ENCODE peak calls at places on chromosomes 11 and 22, in six cellular contexts. One of them, this sample, is unnamed.

GRCh38 chr22:29756341-29756740 is 10.5 kb downstream of the ZMAT5 start:
- DNase-seq in heart right ventricle: no peak
- DNase-seq in MM.1S: no peak
- DNase-seq in choroid plexus epithelial cell: no peak
- DNase-seq in HFF-Myc: no peak
- DNase-seq in AG04450: no peak
- DNase-seq in this sample: no peak

GRCh38 chr22:38114484-38115398 is 4.3 kb upstream of the BAIAP2L2 start:
- DNase-seq in heart right ventricle: peak; percentile 83
- DNase-seq in MM.1S: peak; percentile 75
- DNase-seq in choroid plexus epithelial cell: peak; percentile 95
- DNase-seq in HFF-Myc: no peak
- DNase-seq in AG04450: peak; percentile 66
- DNase-seq in this sample: no peak

GRCh38 chr11:12083380-12083779 is 27.0 kb upstream of the MICAL2 start:
- DNase-seq in heart right ventricle: no peak
- DNase-seq in MM.1S: no peak
- DNase-seq in choroid plexus epithelial cell: no peak
- DNase-seq in HFF-Myc: no peak
- DNase-seq in AG04450: no peak
- DNase-seq in this sample: no peak

GRCh38 chr11:79423736-79424135 is 17.1 kb downstream of the TENM4 start:
- DNase-seq in heart right ventricle: no peak
- DNase-seq in MM.1S: no peak
- DNase-seq in choroid plexus epithelial cell: no peak
- DNase-seq in HFF-Myc: no peak
- DNase-seq in AG04450: no peak
- DNase-seq in this sample: peak; percentile 28

GRCh38 chr11:64960719-64961118 is 11.2 kb downstream of the MAJIN start:
- DNase-seq in heart right ventricle: no peak
- DNase-seq in MM.1S: no peak
- DNase-seq in choroid plexus epithelial cell: no peak
- DNase-seq in HFF-Myc: no peak
- DNase-seq in AG04450: no peak
- DNase-seq in this sample: no peak

GRCh38 chr11:130213143-130213978 is 53.8 kb downstream of the ST14 start:
- DNase-seq in heart right ventricle: peak; percentile 41
- DNase-seq in MM.1S: peak; percentile 47
- DNase-seq in choroid plexus epithelial cell: peak; percentile 32
- DNase-seq in HFF-Myc: no peak
- DNase-seq in AG04450: no peak
- DNase-seq in this sample: peak; percentile 77

GRCh38 chr22:19663286-19663815 is 51.0 kb upstream of the SEPTIN5 start:
- DNase-seq in heart right ventricle: peak; percentile 69
- DNase-seq in MM.1S: peak; percentile 28
- DNase-seq in choroid plexus epithelial cell: peak; percentile 90
- DNase-seq in HFF-Myc: peak; percentile 22
- DNase-seq in AG04450: peak; percentile 36
- DNase-seq in this sample: no peak

GRCh38 chr11:100727410-100727809 is 40.3 kb downstream of the ARHGAP42 start:
- DNase-seq in heart right ventricle: peak; percentile 71
- DNase-seq in MM.1S: no peak
- DNase-seq in choroid plexus epithelial cell: no peak
- DNase-seq in HFF-Myc: no peak
- DNase-seq in AG04450: no peak
- DNase-seq in this sample: no peak

GRCh38 chr22:22099194-22099486 is 116.6 kb upstream of the TOP3B start:
- DNase-seq in heart right ventricle: no peak
- DNase-seq in MM.1S: peak; percentile 49
- DNase-seq in choroid plexus epithelial cell: no peak
- DNase-seq in HFF-Myc: no peak
- DNase-seq in AG04450: no peak
- DNase-seq in this sample: no peak

GRCh38 chr11:123187670-123188507 is 7.2 kb downstream of the CLMP start:
- DNase-seq in heart right ventricle: no peak
- DNase-seq in MM.1S: no peak
- DNase-seq in choroid plexus epithelial cell: peak; percentile 60
- DNase-seq in HFF-Myc: no peak
- DNase-seq in AG04450: no peak
- DNase-seq in this sample: no peak

GRCh38 chr11:75603791-75604736 is 42.0 kb downstream of the SERPINH1 start:
- DNase-seq in heart right ventricle: no peak
- DNase-seq in MM.1S: no peak
- DNase-seq in choroid plexus epithelial cell: peak; percentile 74
- DNase-seq in HFF-Myc: peak; percentile 61
- DNase-seq in AG04450: peak; percentile 74
- DNase-seq in this sample: no peak

GRCh38 chr11:848988-849824 is 6.6 kb downstream of the TSPAN4 start:
- DNase-seq in heart right ventricle: no peak
- DNase-seq in MM.1S: peak; percentile 28
- DNase-seq in choroid plexus epithelial cell: no peak
- DNase-seq in HFF-Myc: no peak
- DNase-seq in AG04450: no peak
- DNase-seq in this sample: no peak

GRCh38 chr11:96316869-96317268 is 26.1 kb downstream of the MAML2 start:
- DNase-seq in heart right ventricle: no peak
- DNase-seq in MM.1S: no peak
- DNase-seq in choroid plexus epithelial cell: no peak
- DNase-seq in HFF-Myc: no peak
- DNase-seq in AG04450: no peak
- DNase-seq in this sample: no peak

GRCh38 chr11:109034341-109034696 is 369.4 kb downstream of the DDX10 start:
- DNase-seq in heart right ventricle: no peak
- DNase-seq in MM.1S: no peak
- DNase-seq in choroid plexus epithelial cell: peak; percentile 54
- DNase-seq in HFF-Myc: no peak
- DNase-seq in AG04450: no peak
- DNase-seq in this sample: no peak

GRCh38 chr11:75032550-75032935 is 43.8 kb downstream of the NEU3 start:
- DNase-seq in heart right ventricle: no peak
- DNase-seq in MM.1S: no peak
- DNase-seq in choroid plexus epithelial cell: no peak
- DNase-seq in HFF-Myc: no peak
- DNase-seq in AG04450: no peak
- DNase-seq in this sample: peak; percentile 82

GRCh38 chr11:6269994-6270393 is 10.4 kb downstream of the CCKBR start:
- DNase-seq in heart right ventricle: no peak
- DNase-seq in MM.1S: no peak
- DNase-seq in choroid plexus epithelial cell: no peak
- DNase-seq in HFF-Myc: no peak
- DNase-seq in AG04450: no peak
- DNase-seq in this sample: no peak

GRCh38 chr11:65854871-65855837 is 2.8 kb downstream of the CFL1 start:
- DNase-seq in heart right ventricle: no peak
- DNase-seq in MM.1S: no peak
- DNase-seq in choroid plexus epithelial cell: no peak
- DNase-seq in HFF-Myc: no peak
- DNase-seq in AG04450: no peak
- DNase-seq in this sample: no peak

GRCh38 chr11:31236052-31236652 is 133.4 kb downstream of the DCDC1 start:
- DNase-seq in heart right ventricle: no peak
- DNase-seq in MM.1S: peak; percentile 40
- DNase-seq in choroid plexus epithelial cell: peak; percentile 39
- DNase-seq in HFF-Myc: no peak
- DNase-seq in AG04450: no peak
- DNase-seq in this sample: no peak

GRCh38 chr11:128482512-128483191 is 104.7 kb downstream of the ETS1 start:
- DNase-seq in heart right ventricle: no peak
- DNase-seq in MM.1S: no peak
- DNase-seq in choroid plexus epithelial cell: peak; percentile 78
- DNase-seq in HFF-Myc: no peak
- DNase-seq in AG04450: no peak
- DNase-seq in this sample: no peak

GRCh38 chr11:112977620-112978212 is 16.5 kb downstream of the NCAM1 start:
- DNase-seq in heart right ventricle: no peak
- DNase-seq in MM.1S: no peak
- DNase-seq in choroid plexus epithelial cell: peak; percentile 87
- DNase-seq in HFF-Myc: no peak
- DNase-seq in AG04450: no peak
- DNase-seq in this sample: no peak

GRCh38 chr11:86230196-86230813 is 14.2 kb upstream of the EED start:
- DNase-seq in heart right ventricle: no peak
- DNase-seq in MM.1S: no peak
- DNase-seq in choroid plexus epithelial cell: no peak
- DNase-seq in HFF-Myc: no peak
- DNase-seq in AG04450: no peak
- DNase-seq in this sample: no peak

GRCh38 chr11:132106336-132106982 is 736.0 kb downstream of the NTM start:
- DNase-seq in heart right ventricle: no peak
- DNase-seq in MM.1S: no peak
- DNase-seq in choroid plexus epithelial cell: peak; percentile 45
- DNase-seq in HFF-Myc: no peak
- DNase-seq in AG04450: no peak
- DNase-seq in this sample: no peak

GRCh38 chr11:128670631-128671030 is 23.2 kb upstream of the FLI1 start:
- DNase-seq in heart right ventricle: no peak
- DNase-seq in MM.1S: no peak
- DNase-seq in choroid plexus epithelial cell: no peak
- DNase-seq in HFF-Myc: no peak
- DNase-seq in AG04450: no peak
- DNase-seq in this sample: no peak

GRCh38 chr11:2308713-2309112 is 6.9 kb downstream of the TSPAN32 start:
- DNase-seq in heart right ventricle: no peak
- DNase-seq in MM.1S: no peak
- DNase-seq in choroid plexus epithelial cell: no peak
- DNase-seq in HFF-Myc: no peak
- DNase-seq in AG04450: no peak
- DNase-seq in this sample: no peak

GRCh38 chr22:37905534-37906363 is at the start of gene MICALL1:
- DNase-seq in heart right ventricle: peak; percentile 67
- DNase-seq in MM.1S: peak; percentile 80
- DNase-seq in choroid plexus epithelial cell: peak; percentile 73
- DNase-seq in HFF-Myc: no peak
- DNase-seq in AG04450: no peak
- DNase-seq in this sample: no peak

DNA sequence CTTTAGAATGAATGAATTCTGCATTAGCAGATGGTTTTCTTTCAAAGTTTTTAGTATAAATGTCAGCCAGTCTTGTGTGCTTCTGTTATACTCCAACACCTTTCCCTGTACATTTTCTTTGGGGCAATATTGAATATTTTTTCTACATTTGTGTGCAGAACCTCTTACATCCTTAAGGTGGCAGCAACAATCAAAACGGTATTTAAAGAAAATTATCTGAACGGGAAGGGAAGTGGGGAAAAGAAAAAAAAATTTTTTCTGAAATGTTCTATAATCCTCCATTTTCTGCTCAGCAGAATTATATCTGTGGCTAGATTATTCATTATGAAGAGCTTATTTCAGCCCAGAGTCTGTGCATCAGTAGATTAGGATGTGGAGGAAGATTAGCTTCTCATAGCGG is 347.3 kb upstream of the RAG2 start:
- DNase-seq in heart right ventricle: no peak
- DNase-seq in MM.1S: no peak
- DNase-seq in choroid plexus epithelial cell: peak; percentile 16
- DNase-seq in HFF-Myc: no peak
- DNase-seq in AG04450: no peak
- DNase-seq in this sample: no peak
- TF ChIP-seq CTCF in heart right ventricle: peak; percentile 35
- TF ChIP-seq CTCF in MM.1S: peak; percentile 37
- TF ChIP-seq CTCF in choroid plexus epithelial cell: no peak
- TF ChIP-seq CTCF in HFF-Myc: peak; percentile 19
- TF ChIP-seq CTCF in AG04450: peak; percentile 53
- TF ChIP-seq CTCF in this sample: no peak

GRCh38 chr22:40631925-40632324 is 4.6 kb downstream of the MRTFA start:
- DNase-seq in heart right ventricle: no peak
- DNase-seq in MM.1S: no peak
- DNase-seq in choroid plexus epithelial cell: no peak
- DNase-seq in HFF-Myc: no peak
- DNase-seq in AG04450: no peak
- DNase-seq in this sample: no peak
- H3K4me3 ChIP-seq in heart right ventricle: no peak overlapping the region
- H3K4me3 ChIP-seq in MM.1S: no peak overlapping the region
- H3K4me3 ChIP-seq in choroid plexus epithelial cell: no peak overlapping the region
- H3K4me3 ChIP-seq in HFF-Myc: no peak overlapping the region
- H3K4me3 ChIP-seq in AG04450: no peak overlapping the region
- H3K4me3 ChIP-seq in this sample: no peak overlapping the region

GRCh38 chr11:45847908-45848316 is 637 bp downstream of the CRY2 start:
- DNase-seq in heart right ventricle: peak; percentile 49
- DNase-seq in MM.1S: peak; percentile 55
- DNase-seq in choroid plexus epithelial cell: peak; percentile 76
- DNase-seq in HFF-Myc: no peak
- DNase-seq in AG04450: no peak
- DNase-seq in this sample: no peak
- TF ChIP-seq CTCF in heart right ventricle: no peak
- TF ChIP-seq CTCF in MM.1S: peak; percentile 31
- TF ChIP-seq CTCF in choroid plexus epithelial cell: peak; percentile 44
- TF ChIP-seq CTCF in HFF-Myc: no peak
- TF ChIP-seq CTCF in AG04450: peak; percentile 24
- TF ChIP-seq CTCF in this sample: no peak

GRCh38 chr11:17014321-17014773 is at the start of gene PLEKHA7:
- DNase-seq in heart right ventricle: no peak
- DNase-seq in MM.1S: no peak
- DNase-seq in choroid plexus epithelial cell: no peak
- DNase-seq in HFF-Myc: no peak
- DNase-seq in AG04450: no peak
- DNase-seq in this sample: no peak

GRCh38 chr11:17013548-17014320 is 480 bp downstream of the PLEKHA7 start:
- DNase-seq in heart right ventricle: no peak
- DNase-seq in MM.1S: peak; percentile 64
- DNase-seq in choroid plexus epithelial cell: no peak
- DNase-seq in HFF-Myc: no peak
- DNase-seq in AG04450: no peak
- DNase-seq in this sample: no peak

GRCh38 chr11:17010851-17011420 is 3.3 kb downstream of the PLEKHA7 start:
- DNase-seq in heart right ventricle: no peak
- DNase-seq in MM.1S: no peak
- DNase-seq in choroid plexus epithelial cell: no peak
- DNase-seq in HFF-Myc: no peak
- DNase-seq in AG04450: no peak
- DNase-seq in this sample: no peak

GRCh38 chr11:17012179-17012578 is 2.0 kb downstream of the PLEKHA7 start:
- DNase-seq in heart right ventricle: no peak
- DNase-seq in MM.1S: no peak
- DNase-seq in choroid plexus epithelial cell: no peak
- DNase-seq in HFF-Myc: no peak
- DNase-seq in AG04450: no peak
- DNase-seq in this sample: no peak

DNA sequence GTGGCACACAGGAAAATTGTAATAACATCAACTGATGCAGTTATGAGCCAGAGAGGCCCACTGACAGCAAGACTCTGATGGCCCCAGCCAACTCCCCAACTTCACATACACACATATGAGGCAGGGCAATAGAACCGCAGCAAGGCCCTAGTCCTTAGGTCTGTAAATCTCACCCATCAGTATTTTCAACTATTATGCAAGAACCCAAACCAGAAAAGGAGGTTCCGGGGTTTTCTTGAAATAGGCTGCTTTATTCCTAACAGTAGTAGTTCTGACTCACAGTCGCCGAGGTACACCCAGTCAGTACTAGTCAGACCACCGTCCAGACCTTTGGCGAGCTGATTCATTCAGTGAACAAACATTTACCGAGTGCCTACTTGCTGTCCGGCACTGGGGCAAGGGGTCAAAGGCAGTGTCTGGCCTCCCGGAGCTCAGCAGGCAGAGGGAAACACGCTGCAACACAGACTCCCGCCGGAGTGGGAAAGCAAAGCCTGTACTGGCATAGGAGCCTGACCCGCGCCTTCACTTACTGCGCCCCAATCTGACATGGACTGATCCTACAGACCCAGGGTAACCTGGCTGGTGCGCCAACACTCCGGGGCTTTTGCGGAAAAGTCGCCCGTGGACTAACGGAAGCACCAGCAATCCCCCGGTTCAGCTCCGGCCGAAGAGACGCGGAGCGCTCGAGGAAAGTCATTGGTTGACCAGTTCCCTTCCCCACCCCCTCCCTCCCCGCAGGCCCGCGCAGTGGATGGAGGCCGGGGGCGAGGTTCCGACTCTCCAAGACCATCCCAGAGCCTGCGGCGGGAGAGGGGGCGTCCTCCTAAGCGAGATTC is 1.3 kb downstream of the PLEKHA7 start:
- DNase-seq in heart right ventricle: peak; percentile 50
- DNase-seq in MM.1S: no peak
- DNase-seq in choroid plexus epithelial cell: peak; percentile 72
- DNase-seq in HFF-Myc: no peak
- DNase-seq in AG04450: no peak
- DNase-seq in this sample: no peak
- H3K4me3 ChIP-seq in heart right ventricle: peak overlapping the region; percentile 66
- H3K4me3 ChIP-seq in MM.1S: peak overlapping the region; percentile 92
- H3K4me3 ChIP-seq in choroid plexus epithelial cell: peak overlapping the region; percentile 55
- H3K4me3 ChIP-seq in HFF-Myc: no peak overlapping the region
- H3K4me3 ChIP-seq in AG04450: peak overlapping the region; percentile 18
- H3K4me3 ChIP-seq in this sample: peak overlapping the region; percentile 63

This sample was measured in vagina.